ENCODE peak calls at places on chromosome 5, in seven cellular contexts. E is GM12891, H is H1, N is SK-N-SH, B is K562, G is GM12878, J is HepG2. O is an unnamed sample.
A peak's percentile ranks its signal among the peaks of the same experiment; 100 is the strongest.

GRCh38 chr5:170468633-170469032 is 35.2 kb upstream of the KCNIP1 start:
- DNase-seq in N (no peak), J (no peak), H (peak; percentile 10), G (no peak), E (no peak), B (no peak), O (no peak)

GRCh38 chr5:140372971-140373487 is 13.0 kb downstream of the SLC4A9 start:
- DNase-seq in B (peak; percentile 75), H (peak; percentile 87), E (no peak), G (no peak), N (peak; percentile 79), J (peak; percentile 65), O (no peak)

GRCh38 chr5:124628721-124629596 is 117.5 kb downstream of the ZNF608 start:
- DNase-seq in B (peak; percentile 94), N (no peak), J (peak; percentile 84), E (no peak), H (no peak), G (no peak), O (no peak)

GRCh38 chr5:161757223-161757622 is 71.7 kb downstream of the GABRA6 start:
- DNase-seq in H (no peak), E (no peak), B (no peak), J (no peak), N (no peak), G (no peak), O (no peak)

GRCh38 chr5:76542887-76543690 is 80.1 kb downstream of the F2RL2 start:
- DNase-seq in H (no peak), N (no peak), E (no peak), G (no peak), B (peak; percentile 73), J (no peak), O (no peak)

GRCh38 chr5:175479125-175479881 is 943 bp downstream of the SFXN1 start:
- DNase-seq in G (no peak), J (peak; percentile 30), N (peak; percentile 30), E (no peak), H (no peak), B (peak; percentile 25), O (no peak)

GRCh38 chr5:119411935-119412623 is 40.2 kb upstream of the HSD17B4 start:
- DNase-seq in E (no peak), H (peak; percentile 65), N (peak; percentile 58), B (peak; percentile 84), G (peak; percentile 65), J (peak; percentile 57), O (no peak)

GRCh38 chr5:60686164-60686563 is 13.8 kb downstream of the DEPDC1B start:
- DNase-seq in B (no peak), E (no peak), H (no peak), G (no peak), J (no peak), N (no peak), O (no peak)

GRCh38 chr5:90944116-90944515 is 385.5 kb downstream of the ADGRV1 start:
- DNase-seq in J (no peak), H (no peak), B (no peak), E (no peak), N (no peak), G (no peak), O (no peak)

GRCh38 chr5:127305486-127305885 is 14.9 kb downstream of the MEGF10 start:
- DNase-seq in E (no peak), G (no peak), B (no peak), J (no peak), N (no peak), H (no peak), O (no peak)

GRCh38 chr5:27450607-27451006 is 412.2 kb upstream of the CDH9 start:
- DNase-seq in G (no peak), N (no peak), B (no peak), E (no peak), H (no peak), J (no peak), O (no peak)

GRCh38 chr5:148776780-148777179 is 49.6 kb upstream of the ADRB2 start:
- DNase-seq in G (no peak), B (no peak), H (no peak), E (no peak), N (no peak), J (no peak), O (no peak)

DNA sequence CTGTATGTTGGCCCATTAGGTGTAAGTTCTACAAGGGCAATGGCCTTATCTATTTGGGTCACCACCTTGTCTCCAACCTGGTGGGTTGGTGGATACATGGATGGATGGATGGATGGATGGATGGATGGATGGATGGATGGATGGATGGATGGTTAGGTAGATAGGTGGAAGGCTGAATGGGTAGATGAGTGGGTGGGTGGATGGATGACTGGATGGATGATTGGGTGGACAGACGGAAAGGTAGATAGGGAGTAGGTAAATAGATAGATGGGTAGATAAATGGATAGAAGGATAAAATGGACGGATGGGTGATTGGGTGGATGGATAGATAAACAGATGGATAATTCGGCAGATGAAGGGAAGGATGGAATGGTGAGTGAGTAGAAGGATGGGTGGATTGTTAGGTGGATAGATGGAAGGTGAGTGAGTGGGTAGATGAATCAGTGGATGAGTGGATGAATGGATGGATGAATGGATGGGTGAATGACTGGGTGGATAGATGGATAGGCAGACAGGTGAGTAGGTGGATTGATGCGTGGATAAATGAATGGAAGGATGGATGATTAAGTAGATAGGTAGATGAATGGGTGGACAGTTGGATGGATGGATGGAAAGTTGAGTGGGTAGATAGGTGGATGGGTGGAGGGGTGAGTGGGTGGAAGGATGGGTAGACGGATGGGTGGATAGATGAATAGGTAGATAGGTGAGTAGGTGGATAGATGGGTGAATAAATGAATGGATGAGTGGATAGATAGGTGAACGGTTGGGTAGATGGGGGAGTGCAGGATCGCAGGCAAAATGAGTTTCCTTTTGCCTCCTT is 83.1 kb upstream of the FBXW11 start:
- DNase-seq in B (no peak), G (no peak), E (no peak), N (no peak), H (no peak), J (no peak), O (no peak)
- TF ChIP-seq POLR2AphosphoS5 in B (no peak), G (peak; percentile 29), E (no peak), N (no peak), H (no peak), J (no peak), O (peak; percentile 55)

GRCh38 chr5:52655163-52655562 is 132.6 kb upstream of the ITGA1 start:
- DNase-seq in B (no peak), E (no peak), N (no peak), J (no peak), G (no peak), H (no peak), O (no peak)

GRCh38 chr5:52658266-52658665 is 129.4 kb upstream of the ITGA1 start:
- DNase-seq in N (peak; percentile 11), J (no peak), G (no peak), B (no peak), H (no peak), E (no peak), O (no peak)

GRCh38 chr5:52660621-52661020 is 127.1 kb upstream of the ITGA1 start:
- DNase-seq in J (no peak), H (no peak), N (no peak), E (no peak), G (no peak), B (no peak), O (no peak)

GRCh38 chr5:52661903-52662302 is 125.8 kb upstream of the ITGA1 start:
- DNase-seq in B (no peak), E (no peak), H (no peak), J (no peak), G (no peak), N (no peak), O (no peak)

GRCh38 chr5:52657231-52657645 is 130.5 kb upstream of the ITGA1 start:
- DNase-seq in E (no peak), N (peak; percentile 12), B (peak; percentile 22), H (no peak), G (no peak), J (peak; percentile 18), O (no peak)
- TF ChIP-seq TAF1 in E (no peak), N (no peak), B (no peak), H (no peak), G (no peak), J (no peak), O (no peak)

GRCh38 chr5:143146161-143146560 is 257.3 kb downstream of the NR3C1 start:
- DNase-seq in N (no peak), J (no peak), G (no peak), E (no peak), H (no peak), B (no peak), O (no peak)

GRCh38 chr5:143148461-143149170 is 254.9 kb downstream of the NR3C1 start:
- DNase-seq in E (no peak), G (no peak), J (no peak), B (no peak), N (no peak), H (no peak), O (no peak)

GRCh38 chr5:143149759-143150158 is 253.7 kb downstream of the NR3C1 start:
- DNase-seq in B (no peak), H (no peak), G (no peak), N (no peak), J (no peak), E (no peak), O (no peak)

GRCh38 chr5:143147382-143147781 is 256.1 kb downstream of the NR3C1 start:
- DNase-seq in N (no peak), G (no peak), J (no peak), B (no peak), E (no peak), H (no peak), O (no peak)

GRCh38 chr5:143147918-143148317 is 255.6 kb downstream of the NR3C1 start:
- DNase-seq in H (no peak), E (no peak), G (no peak), N (no peak), B (no peak), J (no peak), O (no peak)
- TF ChIP-seq POLR2AphosphoS5 in H (no peak), E (no peak), G (no peak), N (no peak), B (no peak), J (no peak), O (no peak)

DNA sequence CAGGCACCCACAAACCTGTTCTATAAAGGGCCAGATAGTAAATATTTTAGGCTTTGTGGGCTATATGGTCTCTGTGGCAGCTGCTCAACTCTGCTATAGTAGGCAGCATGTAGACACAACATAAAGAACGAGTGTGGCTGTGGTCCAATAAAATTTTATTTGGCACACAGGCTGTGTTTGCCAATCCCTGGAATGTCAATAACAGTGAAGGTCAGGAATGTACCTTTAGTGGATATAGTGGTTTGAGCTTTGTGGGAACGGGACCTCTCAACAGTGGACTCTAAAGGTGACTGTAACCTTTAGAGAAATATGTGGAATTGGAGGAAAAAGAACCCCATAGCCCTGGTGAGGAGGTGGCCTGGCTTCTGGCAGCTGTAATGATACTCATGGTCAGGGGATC is 145.2 kb downstream of the MAST4 start:
- DNase-seq in B (no peak), N (no peak), E (no peak), G (no peak), H (no peak), J (peak; percentile 77), O (no peak)
- TF ChIP-seq TAF1 in B (no peak), N (no peak), E (no peak), G (no peak), H (no peak), J (no peak), O (no peak)

DNA sequence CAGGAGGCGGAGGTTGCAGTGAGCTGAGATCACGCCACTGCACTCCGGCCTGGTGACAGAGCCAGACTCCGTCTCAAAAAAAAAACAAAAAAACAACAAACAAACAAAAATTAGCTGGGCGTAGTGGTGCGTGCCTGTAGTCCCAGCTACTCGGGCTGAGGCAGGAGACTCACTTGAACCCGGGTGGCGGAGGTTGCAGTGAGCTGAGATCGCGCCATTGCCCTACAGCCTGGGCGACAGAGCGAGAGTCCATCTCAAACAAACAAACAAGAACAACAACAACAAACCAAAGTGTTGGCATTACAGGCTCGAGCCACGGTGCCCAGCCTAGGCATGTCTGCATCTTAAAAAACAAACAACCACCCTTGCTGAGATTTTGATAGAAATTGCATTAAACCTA is 12.2 kb downstream of the RNF44 start:
- DNase-seq in B (no peak), E (no peak), N (no peak), H (no peak), J (no peak), G (no peak), O (no peak)
- TF ChIP-seq POLR2AphosphoS5 in B (no peak), E (no peak), N (no peak), H (no peak), J (no peak), G (no peak), O (no peak)